ENCODE peak calls at places on chromosomes 13 and 19, in six cellular contexts. C is CD14-positive monocyte; Z is stimulated activated CD4-positive, alpha-beta T cell treated with anti-CD3 and anti-CD28 coated beads, Interleukin-15, amount 100 ng/mL, for 48 hours; B is posterior cingulate gyrus; L is caudate nucleus; X is fibroblast of mammary gland. D is an unnamed sample.

GRCh38 chr19:29292146-29292545 is 79.2 kb upstream of the UQCRFS1 start:
- DNase-seq in B (no peak), X (no peak), Z (no peak), L (no peak), C (no peak), D (no peak)

GRCh38 chr19:480016-480855 is 16.1 kb upstream of the MADCAM1 start:
- DNase-seq in B (peak), L (peak), Z (peak), C (no peak), X (peak), D (peak)

GRCh38 chr19:14048439-14049153 is 13.3 kb downstream of the PALM3 start:
- DNase-seq in Z (peak), L (no peak), B (no peak), C (peak), X (peak), D (no peak)

GRCh38 chr13:111629016-111629415 is 308.6 kb downstream of the TEX29 start:
- DNase-seq in L (no peak), Z (no peak), X (no peak), C (no peak), B (no peak), D (no peak)

GRCh38 chr19:56507446-56508281 is at the start of gene ZNF471:
- DNase-seq in L (peak), B (peak), C (peak), Z (peak), X (peak), D (peak)

GRCh38 chr19:4187313-4188122 is 5.0 kb downstream of the ANKRD24 start:
- DNase-seq in Z (no peak), C (no peak), L (no peak), B (no peak), X (no peak), D (no peak)

GRCh38 chr19:3783660-3784584 is 2.3 kb downstream of the MATK start:
- DNase-seq in Z (peak), C (no peak), L (no peak), B (no peak), X (no peak), D (no peak)

GRCh38 chr19:42280761-42281174 is 11.7 kb downstream of the CIC start:
- DNase-seq in B (peak), X (peak), L (no peak), C (no peak), Z (no peak), D (no peak)

GRCh38 chr19:29678484-29679106 is 13.3 kb downstream of the PLEKHF1 start:
- DNase-seq in X (peak), B (peak), C (peak), Z (no peak), L (no peak), D (no peak)

GRCh38 chr19:42033413-42033812 is 36.6 kb downstream of the GRIK5 start:
- DNase-seq in C (no peak), Z (no peak), L (no peak), B (no peak), X (no peak), D (no peak)

GRCh38 chr19:35539314-35539713 is 6.1 kb downstream of the GAPDHS start:
- DNase-seq in Z (no peak), B (no peak), C (no peak), L (no peak), X (no peak), D (no peak)

GRCh38 chr13:31951215-31951678 is 80.3 kb upstream of the FRY start:
- DNase-seq in Z (no peak), B (no peak), L (no peak), C (peak), X (peak), D (peak)

GRCh38 chr19:46787331-46788100 is 878 bp downstream of the SLC1A5 start:
- DNase-seq in C (no peak), Z (no peak), L (no peak), B (no peak), X (peak), D (no peak)

GRCh38 chr13:41680900-41681299 is 223.6 kb downstream of the RGCC start:
- DNase-seq in C (no peak), L (no peak), B (no peak), X (no peak), Z (no peak), D (no peak)

GRCh38 chr13:80047406-80047805 is 293.5 kb downstream of the SPRY2 start:
- DNase-seq in C (no peak), X (peak), L (no peak), Z (no peak), B (no peak), D (no peak)

GRCh38 chr19:47698631-47699359 is 14.4 kb upstream of the EHD2 start:
- DNase-seq in L (no peak), C (no peak), B (no peak), X (no peak), Z (no peak), D (no peak)

GRCh38 chr19:30180691-30181090 is 191.5 kb upstream of the ZNF536 start:
- DNase-seq in B (no peak), C (no peak), Z (no peak), L (no peak), X (no peak), D (no peak)

GRCh38 chr19:35220315-35220921 is 8.1 kb downstream of the FAM187B start:
- DNase-seq in L (no peak), C (no peak), B (no peak), Z (no peak), X (no peak), D (no peak)

GRCh38 chr19:13748169-13748884 is 16.0 kb upstream of the MRI1 start:
- DNase-seq in X (peak), L (no peak), B (no peak), Z (no peak), C (peak), D (peak)

GRCh38 chr13:84563611-84564010 is 681.3 kb upstream of the SLITRK1 start:
- DNase-seq in X (no peak), Z (no peak), B (no peak), C (no peak), L (no peak), D (no peak)

GRCh38 chr19:19554074-19555023 is 16.3 kb downstream of the CILP2 start:
- DNase-seq in X (peak), C (no peak), B (peak), Z (peak), L (no peak), D (no peak)

GRCh38 chr13:74443623-74444022 is 309.4 kb upstream of the KLF12 start:
- DNase-seq in B (no peak), X (peak), L (no peak), Z (no peak), C (no peak), D (no peak)

GRCh38 chr19:52224211-52224610 is 34.4 kb downstream of the PPP2R1A start:
- DNase-seq in L (no peak), C (no peak), X (no peak), B (no peak), Z (no peak), D (no peak)

GRCh38 chr19:17775245-17775927 is 19.6 kb upstream of the B3GNT3 start:
- DNase-seq in Z (no peak), B (no peak), X (peak), C (no peak), L (no peak), D (no peak)

GRCh38 chr13:114146629-114147028 is 14.2 kb upstream of the RASA3 start:
- DNase-seq in X (no peak), L (no peak), B (no peak), Z (no peak), C (no peak), D (no peak)

GRCh38 chr19:14061751-14062557 is at the start of gene PALM3:
- DNase-seq in L (no peak), B (no peak), C (no peak), X (no peak), Z (no peak), D (no peak)

GRCh38 chr19:2261438-2262172 is 5.4 kb upstream of the JSRP1 start:
- DNase-seq in B (no peak), L (no peak), C (no peak), Z (peak), X (peak), D (no peak)

GRCh38 chr13:112603641-112604220 is 15.8 kb upstream of the TUBGCP3 start:
- DNase-seq in B (no peak), L (no peak), X (no peak), C (no peak), Z (no peak), D (no peak)

GRCh38 chr19:14090509-14091085 is at the start of gene SAMD1:
- DNase-seq in L (peak), Z (peak), X (peak), B (peak), C (no peak), D (peak)

GRCh38 chr13:97953376-97953970 is at the start of gene IPO5:
- DNase-seq in B (no peak), X (peak), C (no peak), Z (no peak), L (no peak), D (no peak)

GRCh38 chr19:33348301-33349010 is 25.1 kb upstream of the CEBPG start:
- DNase-seq in L (no peak), C (no peak), Z (no peak), X (peak), B (no peak), D (no peak)

D was measured in dorsolateral prefrontal cortex.